ENCODE peak calls at places on chromosomes 3 and 15, in eight cellular contexts. One of them, this sample, is unnamed.
A peak's percentile ranks its signal among the peaks of the same experiment; 100 is the strongest.

GRCh38 chr3:175404667-175405066 is 545.5 kb downstream of the NAALADL2 start:
- DNase-seq in stimulated activated naive CD8-positive, alpha-beta T cell treated with anti-CD3 and anti-CD28 coated beads, Interleukin-15, Interleukin-2, amounts not matched to agents 100 U/mL and 50 U/mL, for 24 hours: no peak
- DNase-seq in pons: no peak
- DNase-seq in activated T-cell treated with anti-CD3 and anti-CD28 coated beads for 1 hour: no peak
- DNase-seq in RWPE1: no peak
- DNase-seq in stimulated activated CD8-positive, alpha-beta memory T cell treated with anti-CD3 and anti-CD28 coated beads, Interleukin-2, amount 100 ng/mL, for 1 hour: no peak
- DNase-seq in aorta: no peak
- DNase-seq in posterior vena cava: no peak
- DNase-seq in this sample: no peak

GRCh38 chr15:73771380-73772095 is 18.4 kb upstream of the INSYN1 start:
- DNase-seq in aorta: no peak
- DNase-seq in activated T-cell treated with anti-CD3 and anti-CD28 coated beads for 1 hour: no peak
- DNase-seq in RWPE1: no peak
- DNase-seq in stimulated activated CD8-positive, alpha-beta memory T cell treated with anti-CD3 and anti-CD28 coated beads, Interleukin-2, amount 100 ng/mL, for 1 hour: no peak
- DNase-seq in posterior vena cava: peak; percentile 60
- DNase-seq in stimulated activated naive CD8-positive, alpha-beta T cell treated with anti-CD3 and anti-CD28 coated beads, Interleukin-15, Interleukin-2, amounts not matched to agents 100 U/mL and 50 U/mL, for 24 hours: no peak
- DNase-seq in pons: no peak
- DNase-seq in this sample: no peak

GRCh38 chr3:37768107-37768809 is 93.4 kb upstream of the CTDSPL start:
- DNase-seq in aorta: no peak
- DNase-seq in activated T-cell treated with anti-CD3 and anti-CD28 coated beads for 1 hour: no peak
- DNase-seq in stimulated activated CD8-positive, alpha-beta memory T cell treated with anti-CD3 and anti-CD28 coated beads, Interleukin-2, amount 100 ng/mL, for 1 hour: no peak
- DNase-seq in pons: no peak
- DNase-seq in posterior vena cava: no peak
- DNase-seq in stimulated activated naive CD8-positive, alpha-beta T cell treated with anti-CD3 and anti-CD28 coated beads, Interleukin-15, Interleukin-2, amounts not matched to agents 100 U/mL and 50 U/mL, for 24 hours: no peak
- DNase-seq in RWPE1: no peak
- DNase-seq in this sample: peak; percentile 60

GRCh38 chr15:57146394-57147140 is 228.1 kb downstream of the TCF12 start:
- DNase-seq in pons: peak; percentile 88
- DNase-seq in stimulated activated naive CD8-positive, alpha-beta T cell treated with anti-CD3 and anti-CD28 coated beads, Interleukin-15, Interleukin-2, amounts not matched to agents 100 U/mL and 50 U/mL, for 24 hours: no peak
- DNase-seq in activated T-cell treated with anti-CD3 and anti-CD28 coated beads for 1 hour: no peak
- DNase-seq in aorta: no peak
- DNase-seq in posterior vena cava: no peak
- DNase-seq in stimulated activated CD8-positive, alpha-beta memory T cell treated with anti-CD3 and anti-CD28 coated beads, Interleukin-2, amount 100 ng/mL, for 1 hour: no peak
- DNase-seq in RWPE1: peak; percentile 20
- DNase-seq in this sample: no peak

GRCh38 chr3:175651716-175652115 is 792.6 kb downstream of the NAALADL2 start:
- DNase-seq in posterior vena cava: no peak
- DNase-seq in aorta: no peak
- DNase-seq in stimulated activated naive CD8-positive, alpha-beta T cell treated with anti-CD3 and anti-CD28 coated beads, Interleukin-15, Interleukin-2, amounts not matched to agents 100 U/mL and 50 U/mL, for 24 hours: no peak
- DNase-seq in activated T-cell treated with anti-CD3 and anti-CD28 coated beads for 1 hour: no peak
- DNase-seq in pons: no peak
- DNase-seq in RWPE1: no peak
- DNase-seq in stimulated activated CD8-positive, alpha-beta memory T cell treated with anti-CD3 and anti-CD28 coated beads, Interleukin-2, amount 100 ng/mL, for 1 hour: no peak
- DNase-seq in this sample: no peak

GRCh38 chr3:184039414-184039813 is 7.9 kb downstream of the HTR3D start:
- DNase-seq in activated T-cell treated with anti-CD3 and anti-CD28 coated beads for 1 hour: no peak
- DNase-seq in aorta: no peak
- DNase-seq in stimulated activated CD8-positive, alpha-beta memory T cell treated with anti-CD3 and anti-CD28 coated beads, Interleukin-2, amount 100 ng/mL, for 1 hour: no peak
- DNase-seq in stimulated activated naive CD8-positive, alpha-beta T cell treated with anti-CD3 and anti-CD28 coated beads, Interleukin-15, Interleukin-2, amounts not matched to agents 100 U/mL and 50 U/mL, for 24 hours: no peak
- DNase-seq in RWPE1: peak; percentile 63
- DNase-seq in pons: no peak
- DNase-seq in posterior vena cava: no peak
- DNase-seq in this sample: no peak

GRCh38 chr15:81284256-81285031 is 39.5 kb downstream of the STARD5 start:
- DNase-seq in stimulated activated naive CD8-positive, alpha-beta T cell treated with anti-CD3 and anti-CD28 coated beads, Interleukin-15, Interleukin-2, amounts not matched to agents 100 U/mL and 50 U/mL, for 24 hours: no peak
- DNase-seq in RWPE1: no peak
- DNase-seq in activated T-cell treated with anti-CD3 and anti-CD28 coated beads for 1 hour: no peak
- DNase-seq in aorta: no peak
- DNase-seq in posterior vena cava: no peak
- DNase-seq in pons: peak; percentile 40
- DNase-seq in stimulated activated CD8-positive, alpha-beta memory T cell treated with anti-CD3 and anti-CD28 coated beads, Interleukin-2, amount 100 ng/mL, for 1 hour: no peak
- DNase-seq in this sample: no peak

GRCh38 chr3:71180524-71180923 is 403.0 kb downstream of the FOXP1 start:
- DNase-seq in aorta: no peak
- DNase-seq in posterior vena cava: no peak
- DNase-seq in stimulated activated CD8-positive, alpha-beta memory T cell treated with anti-CD3 and anti-CD28 coated beads, Interleukin-2, amount 100 ng/mL, for 1 hour: no peak
- DNase-seq in RWPE1: no peak
- DNase-seq in pons: no peak
- DNase-seq in activated T-cell treated with anti-CD3 and anti-CD28 coated beads for 1 hour: no peak
- DNase-seq in stimulated activated naive CD8-positive, alpha-beta T cell treated with anti-CD3 and anti-CD28 coated beads, Interleukin-15, Interleukin-2, amounts not matched to agents 100 U/mL and 50 U/mL, for 24 hours: no peak
- DNase-seq in this sample: no peak

GRCh38 chr15:80605591-80606150 is 89.4 kb upstream of the ABHD17C start:
- DNase-seq in pons: no peak
- DNase-seq in RWPE1: no peak
- DNase-seq in posterior vena cava: no peak
- DNase-seq in aorta: no peak
- DNase-seq in stimulated activated naive CD8-positive, alpha-beta T cell treated with anti-CD3 and anti-CD28 coated beads, Interleukin-15, Interleukin-2, amounts not matched to agents 100 U/mL and 50 U/mL, for 24 hours: no peak
- DNase-seq in stimulated activated CD8-positive, alpha-beta memory T cell treated with anti-CD3 and anti-CD28 coated beads, Interleukin-2, amount 100 ng/mL, for 1 hour: no peak
- DNase-seq in activated T-cell treated with anti-CD3 and anti-CD28 coated beads for 1 hour: no peak
- DNase-seq in this sample: no peak

GRCh38 chr15:57914350-57915055 is 151.0 kb downstream of the ALDH1A2 start:
- DNase-seq in aorta: no peak
- DNase-seq in stimulated activated CD8-positive, alpha-beta memory T cell treated with anti-CD3 and anti-CD28 coated beads, Interleukin-2, amount 100 ng/mL, for 1 hour: no peak
- DNase-seq in RWPE1: no peak
- DNase-seq in posterior vena cava: no peak
- DNase-seq in stimulated activated naive CD8-positive, alpha-beta T cell treated with anti-CD3 and anti-CD28 coated beads, Interleukin-15, Interleukin-2, amounts not matched to agents 100 U/mL and 50 U/mL, for 24 hours: no peak
- DNase-seq in activated T-cell treated with anti-CD3 and anti-CD28 coated beads for 1 hour: no peak
- DNase-seq in pons: no peak
- DNase-seq in this sample: no peak

GRCh38 chr3:11624704-11625375 is 18.9 kb downstream of the VGLL4 start:
- DNase-seq in RWPE1: no peak
- DNase-seq in posterior vena cava: no peak
- DNase-seq in aorta: no peak
- DNase-seq in stimulated activated naive CD8-positive, alpha-beta T cell treated with anti-CD3 and anti-CD28 coated beads, Interleukin-15, Interleukin-2, amounts not matched to agents 100 U/mL and 50 U/mL, for 24 hours: no peak
- DNase-seq in pons: no peak
- DNase-seq in stimulated activated CD8-positive, alpha-beta memory T cell treated with anti-CD3 and anti-CD28 coated beads, Interleukin-2, amount 100 ng/mL, for 1 hour: no peak
- DNase-seq in activated T-cell treated with anti-CD3 and anti-CD28 coated beads for 1 hour: no peak
- DNase-seq in this sample: no peak

GRCh38 chr3:12966847-12967750 is 106.1 kb downstream of the IQSEC1 start:
- DNase-seq in stimulated activated CD8-positive, alpha-beta memory T cell treated with anti-CD3 and anti-CD28 coated beads, Interleukin-2, amount 100 ng/mL, for 1 hour: no peak
- DNase-seq in RWPE1: peak; percentile 23
- DNase-seq in aorta: no peak
- DNase-seq in pons: no peak
- DNase-seq in posterior vena cava: no peak
- DNase-seq in activated T-cell treated with anti-CD3 and anti-CD28 coated beads for 1 hour: no peak
- DNase-seq in stimulated activated naive CD8-positive, alpha-beta T cell treated with anti-CD3 and anti-CD28 coated beads, Interleukin-15, Interleukin-2, amounts not matched to agents 100 U/mL and 50 U/mL, for 24 hours: peak; percentile 17
- DNase-seq in this sample: no peak

GRCh38 chr15:25596644-25597562 is 158.1 kb upstream of the UBE3A start:
- DNase-seq in stimulated activated naive CD8-positive, alpha-beta T cell treated with anti-CD3 and anti-CD28 coated beads, Interleukin-15, Interleukin-2, amounts not matched to agents 100 U/mL and 50 U/mL, for 24 hours: no peak
- DNase-seq in RWPE1: no peak
- DNase-seq in posterior vena cava: no peak
- DNase-seq in stimulated activated CD8-positive, alpha-beta memory T cell treated with anti-CD3 and anti-CD28 coated beads, Interleukin-2, amount 100 ng/mL, for 1 hour: no peak
- DNase-seq in aorta: no peak
- DNase-seq in activated T-cell treated with anti-CD3 and anti-CD28 coated beads for 1 hour: no peak
- DNase-seq in pons: no peak
- DNase-seq in this sample: no peak

GRCh38 chr15:29935296-29936020 is 113.2 kb upstream of the TJP1 start:
- DNase-seq in stimulated activated naive CD8-positive, alpha-beta T cell treated with anti-CD3 and anti-CD28 coated beads, Interleukin-15, Interleukin-2, amounts not matched to agents 100 U/mL and 50 U/mL, for 24 hours: no peak
- DNase-seq in stimulated activated CD8-positive, alpha-beta memory T cell treated with anti-CD3 and anti-CD28 coated beads, Interleukin-2, amount 100 ng/mL, for 1 hour: no peak
- DNase-seq in activated T-cell treated with anti-CD3 and anti-CD28 coated beads for 1 hour: no peak
- DNase-seq in posterior vena cava: no peak
- DNase-seq in pons: peak; percentile 38
- DNase-seq in aorta: no peak
- DNase-seq in RWPE1: no peak
- DNase-seq in this sample: no peak

GRCh38 chr15:38864827-38865604 is 300.4 kb upstream of the RASGRP1 start:
- DNase-seq in aorta: peak; percentile 52
- DNase-seq in activated T-cell treated with anti-CD3 and anti-CD28 coated beads for 1 hour: no peak
- DNase-seq in stimulated activated naive CD8-positive, alpha-beta T cell treated with anti-CD3 and anti-CD28 coated beads, Interleukin-15, Interleukin-2, amounts not matched to agents 100 U/mL and 50 U/mL, for 24 hours: no peak
- DNase-seq in stimulated activated CD8-positive, alpha-beta memory T cell treated with anti-CD3 and anti-CD28 coated beads, Interleukin-2, amount 100 ng/mL, for 1 hour: no peak
- DNase-seq in posterior vena cava: no peak
- DNase-seq in RWPE1: no peak
- DNase-seq in pons: peak; percentile 57
- DNase-seq in this sample: peak; percentile 99

GRCh38 chr3:195451373-195452000 is 8.7 kb upstream of the ACAP2 start:
- DNase-seq in RWPE1: no peak
- DNase-seq in posterior vena cava: no peak
- DNase-seq in stimulated activated CD8-positive, alpha-beta memory T cell treated with anti-CD3 and anti-CD28 coated beads, Interleukin-2, amount 100 ng/mL, for 1 hour: no peak
- DNase-seq in pons: no peak
- DNase-seq in aorta: no peak
- DNase-seq in stimulated activated naive CD8-positive, alpha-beta T cell treated with anti-CD3 and anti-CD28 coated beads, Interleukin-15, Interleukin-2, amounts not matched to agents 100 U/mL and 50 U/mL, for 24 hours: no peak
- DNase-seq in activated T-cell treated with anti-CD3 and anti-CD28 coated beads for 1 hour: no peak
- DNase-seq in this sample: no peak

GRCh38 chr3:41598804-41599481 is 363.0 kb downstream of the ULK4 start:
- DNase-seq in stimulated activated CD8-positive, alpha-beta memory T cell treated with anti-CD3 and anti-CD28 coated beads, Interleukin-2, amount 100 ng/mL, for 1 hour: no peak
- DNase-seq in stimulated activated naive CD8-positive, alpha-beta T cell treated with anti-CD3 and anti-CD28 coated beads, Interleukin-15, Interleukin-2, amounts not matched to agents 100 U/mL and 50 U/mL, for 24 hours: no peak
- DNase-seq in RWPE1: no peak
- DNase-seq in aorta: no peak
- DNase-seq in activated T-cell treated with anti-CD3 and anti-CD28 coated beads for 1 hour: no peak
- DNase-seq in pons: no peak
- DNase-seq in posterior vena cava: no peak
- DNase-seq in this sample: no peak

GRCh38 chr3:49718419-49719213 is 868 bp downstream of the AMIGO3 start:
- DNase-seq in stimulated activated naive CD8-positive, alpha-beta T cell treated with anti-CD3 and anti-CD28 coated beads, Interleukin-15, Interleukin-2, amounts not matched to agents 100 U/mL and 50 U/mL, for 24 hours: no peak
- DNase-seq in activated T-cell treated with anti-CD3 and anti-CD28 coated beads for 1 hour: no peak
- DNase-seq in RWPE1: no peak
- DNase-seq in aorta: no peak
- DNase-seq in pons: no peak
- DNase-seq in stimulated activated CD8-positive, alpha-beta memory T cell treated with anti-CD3 and anti-CD28 coated beads, Interleukin-2, amount 100 ng/mL, for 1 hour: no peak
- DNase-seq in posterior vena cava: peak; percentile 85
- DNase-seq in this sample: no peak

GRCh38 chr3:28334552-28334951 is 14.0 kb upstream of the ZCWPW2 start:
- DNase-seq in RWPE1: no peak
- DNase-seq in posterior vena cava: no peak
- DNase-seq in aorta: no peak
- DNase-seq in stimulated activated naive CD8-positive, alpha-beta T cell treated with anti-CD3 and anti-CD28 coated beads, Interleukin-15, Interleukin-2, amounts not matched to agents 100 U/mL and 50 U/mL, for 24 hours: no peak
- DNase-seq in activated T-cell treated with anti-CD3 and anti-CD28 coated beads for 1 hour: no peak
- DNase-seq in stimulated activated CD8-positive, alpha-beta memory T cell treated with anti-CD3 and anti-CD28 coated beads, Interleukin-2, amount 100 ng/mL, for 1 hour: no peak
- DNase-seq in pons: no peak
- DNase-seq in this sample: no peak

GRCh38 chr3:71066356-71066755 is 517.2 kb downstream of the FOXP1 start:
- DNase-seq in RWPE1: no peak
- DNase-seq in aorta: no peak
- DNase-seq in posterior vena cava: no peak
- DNase-seq in stimulated activated CD8-positive, alpha-beta memory T cell treated with anti-CD3 and anti-CD28 coated beads, Interleukin-2, amount 100 ng/mL, for 1 hour: no peak
- DNase-seq in stimulated activated naive CD8-positive, alpha-beta T cell treated with anti-CD3 and anti-CD28 coated beads, Interleukin-15, Interleukin-2, amounts not matched to agents 100 U/mL and 50 U/mL, for 24 hours: no peak
- DNase-seq in pons: no peak
- DNase-seq in activated T-cell treated with anti-CD3 and anti-CD28 coated beads for 1 hour: no peak
- DNase-seq in this sample: no peak

GRCh38 chr15:89108865-89109660 is 20.8 kb downstream of the ABHD2 start:
- DNase-seq in RWPE1: no peak
- DNase-seq in pons: no peak
- DNase-seq in activated T-cell treated with anti-CD3 and anti-CD28 coated beads for 1 hour: no peak
- DNase-seq in stimulated activated CD8-positive, alpha-beta memory T cell treated with anti-CD3 and anti-CD28 coated beads, Interleukin-2, amount 100 ng/mL, for 1 hour: no peak
- DNase-seq in stimulated activated naive CD8-positive, alpha-beta T cell treated with anti-CD3 and anti-CD28 coated beads, Interleukin-15, Interleukin-2, amounts not matched to agents 100 U/mL and 50 U/mL, for 24 hours: no peak
- DNase-seq in aorta: no peak
- DNase-seq in posterior vena cava: no peak
- DNase-seq in this sample: no peak

GRCh38 chr3:182959474-182960350 is 20.6 kb downstream of the DCUN1D1 start:
- DNase-seq in aorta: no peak
- DNase-seq in stimulated activated CD8-positive, alpha-beta memory T cell treated with anti-CD3 and anti-CD28 coated beads, Interleukin-2, amount 100 ng/mL, for 1 hour: no peak
- DNase-seq in posterior vena cava: no peak
- DNase-seq in RWPE1: no peak
- DNase-seq in pons: peak; percentile 29
- DNase-seq in activated T-cell treated with anti-CD3 and anti-CD28 coated beads for 1 hour: no peak
- DNase-seq in stimulated activated naive CD8-positive, alpha-beta T cell treated with anti-CD3 and anti-CD28 coated beads, Interleukin-15, Interleukin-2, amounts not matched to agents 100 U/mL and 50 U/mL, for 24 hours: no peak
- DNase-seq in this sample: peak; percentile 31

GRCh38 chr3:90184861-90185260 is 1077.4 kb downstream of the EPHA3 start:
- DNase-seq in stimulated activated naive CD8-positive, alpha-beta T cell treated with anti-CD3 and anti-CD28 coated beads, Interleukin-15, Interleukin-2, amounts not matched to agents 100 U/mL and 50 U/mL, for 24 hours: no peak
- DNase-seq in aorta: no peak
- DNase-seq in activated T-cell treated with anti-CD3 and anti-CD28 coated beads for 1 hour: no peak
- DNase-seq in pons: no peak
- DNase-seq in stimulated activated CD8-positive, alpha-beta memory T cell treated with anti-CD3 and anti-CD28 coated beads, Interleukin-2, amount 100 ng/mL, for 1 hour: no peak
- DNase-seq in posterior vena cava: no peak
- DNase-seq in RWPE1: no peak
- DNase-seq in this sample: no peak

GRCh38 chr3:127584734-127585133 is 5.8 kb downstream of the TPRA1 start:
- DNase-seq in stimulated activated naive CD8-positive, alpha-beta T cell treated with anti-CD3 and anti-CD28 coated beads, Interleukin-15, Interleukin-2, amounts not matched to agents 100 U/mL and 50 U/mL, for 24 hours: no peak
- DNase-seq in posterior vena cava: no peak
- DNase-seq in activated T-cell treated with anti-CD3 and anti-CD28 coated beads for 1 hour: no peak
- DNase-seq in RWPE1: no peak
- DNase-seq in pons: no peak
- DNase-seq in aorta: no peak
- DNase-seq in stimulated activated CD8-positive, alpha-beta memory T cell treated with anti-CD3 and anti-CD28 coated beads, Interleukin-2, amount 100 ng/mL, for 1 hour: no peak
- DNase-seq in this sample: no peak

GRCh38 chr3:191922570-191922969 is 461.6 kb downstream of the PYDC2 start:
- DNase-seq in activated T-cell treated with anti-CD3 and anti-CD28 coated beads for 1 hour: no peak
- DNase-seq in stimulated activated CD8-positive, alpha-beta memory T cell treated with anti-CD3 and anti-CD28 coated beads, Interleukin-2, amount 100 ng/mL, for 1 hour: no peak
- DNase-seq in aorta: no peak
- DNase-seq in stimulated activated naive CD8-positive, alpha-beta T cell treated with anti-CD3 and anti-CD28 coated beads, Interleukin-15, Interleukin-2, amounts not matched to agents 100 U/mL and 50 U/mL, for 24 hours: no peak
- DNase-seq in posterior vena cava: no peak
- DNase-seq in pons: no peak
- DNase-seq in RWPE1: no peak
- DNase-seq in this sample: no peak

GRCh38 chr3:42148982-42149432 is 57.9 kb downstream of the TRAK1 start:
- DNase-seq in RWPE1: peak; percentile 33
- DNase-seq in posterior vena cava: peak; percentile 91
- DNase-seq in stimulated activated CD8-positive, alpha-beta memory T cell treated with anti-CD3 and anti-CD28 coated beads, Interleukin-2, amount 100 ng/mL, for 1 hour: no peak
- DNase-seq in pons: peak; percentile 98
- DNase-seq in activated T-cell treated with anti-CD3 and anti-CD28 coated beads for 1 hour: no peak
- DNase-seq in aorta: peak; percentile 77
- DNase-seq in stimulated activated naive CD8-positive, alpha-beta T cell treated with anti-CD3 and anti-CD28 coated beads, Interleukin-15, Interleukin-2, amounts not matched to agents 100 U/mL and 50 U/mL, for 24 hours: no peak
- DNase-seq in this sample: peak; percentile 52

This sample was measured in brain pericyte.